ENCODE peak calls at places on chromosomes 13 and 19, in nine cellular contexts. K is CD4-positive, alpha-beta T cell; Z is tibial nerve; U is NCI-H187 treated with DMSO at 0.1 percent for 48 hours; B is NT2/D1; T is AG10803; J is stimulated activated CD8-positive, alpha-beta memory T cell treated with anti-CD3 and anti-CD28 coated beads, Interleukin-7, amount 100 ng/mL, for 24 hours; R is choroid plexus epithelial cell; A is activated T-cell treated with anti-CD3 and anti-CD28 coated beads for 1 hour. L is an unnamed sample.

GRCh38 chr13:35839746-35840273 is 291.4 kb downstream of the DCLK1 start:
- DNase-seq in B (no peak), K (no peak), A (no peak), J (no peak), T (no peak), U (no peak), Z (no peak), R (no peak), L (no peak)

GRCh38 chr19:50332014-50332263 is 2.8 kb upstream of the KCNC3 start:
- DNase-seq in J (no peak), R (no peak), U (no peak), Z (no peak), T (no peak), K (no peak), B (no peak), A (no peak), L (no peak)

GRCh38 chr13:59874973-59875372 is 288.8 kb downstream of the DIAPH3 start:
- DNase-seq in A (no peak), J (no peak), U (no peak), R (no peak), T (no peak), Z (no peak), B (no peak), K (no peak), L (no peak)

GRCh38 chr13:64688893-64689677 is 2541.1 kb downstream of the PCDH9 start:
- DNase-seq in J (no peak), A (no peak), Z (no peak), U (no peak), B (no peak), T (peak; percentile 11), K (no peak), R (peak; percentile 62), L (no peak)

GRCh38 chr19:48195106-48195830 is 24.8 kb downstream of the ZSWIM9 start:
- DNase-seq in R (no peak), T (no peak), Z (no peak), A (no peak), B (no peak), K (no peak), U (no peak), J (no peak), L (no peak)

GRCh38 chr19:6472713-6473112 is 8.6 kb downstream of the CRB3 start:
- DNase-seq in K (no peak), J (no peak), B (no peak), T (no peak), Z (no peak), U (no peak), A (no peak), R (no peak), L (no peak)

GRCh38 chr13:30907167-30907761 is 1.2 kb downstream of the MEDAG start:
- DNase-seq in U (no peak), J (no peak), K (no peak), T (peak; percentile 48), Z (no peak), A (no peak), R (peak; percentile 66), B (no peak), L (peak; percentile 85)

GRCh38 chr19:33726756-33727155 is 69.9 kb upstream of the KCTD15 start:
- DNase-seq in K (no peak), B (no peak), A (no peak), T (no peak), J (no peak), Z (no peak), U (no peak), R (no peak), L (no peak)

GRCh38 chr19:611506-611869 is 21.8 kb downstream of the HCN2 start:
- DNase-seq in J (peak; percentile 43), R (peak; percentile 93), U (no peak), B (no peak), T (peak; percentile 97), K (peak; percentile 32), Z (no peak), A (no peak), L (peak; percentile 99)

GRCh38 chr19:38478273-38478971 is 44.9 kb downstream of the RYR1 start:
- DNase-seq in U (no peak), Z (no peak), B (peak; percentile 39), T (no peak), J (no peak), A (no peak), R (peak; percentile 11), K (no peak), L (peak; percentile 56)

GRCh38 chr13:93875527-93875926 is 604.0 kb downstream of the DCT start:
- DNase-seq in U (no peak), Z (no peak), R (peak; percentile 65), T (peak; percentile 24), J (no peak), K (no peak), B (no peak), A (no peak), L (no peak)

GRCh38 chr19:49895566-49896297 is 955 bp downstream of the IL4I1 start:
- DNase-seq in R (no peak), U (no peak), T (no peak), K (no peak), A (no peak), Z (no peak), B (no peak), J (no peak), L (no peak)

L was measured in H4.